ENCODE peak calls at places on chromosomes 5 and 9, in ten cellular contexts. V is HepG2, W is neural progenitor cell, D is mesenchymal stem cell, C is mesendoderm, N is kidney, H is HCT116, L is astrocyte, R is MM.1S, I is adipocyte. X is an unnamed sample.

GRCh38 chr9:110334871-110335270 is 2.8 kb downstream of the TXNDC8 start:
- DNase-seq in H (no peak), D (no peak), I (no peak), W (no peak), N (no peak), R (no peak), V (no peak), L (no peak), C (no peak), X (no peak)

GRCh38 chr5:139481580-139482049 is 943 bp downstream of the STING1 start:
- DNase-seq in H (no peak), R (no peak), L (no peak), I (peak), D (no peak), W (no peak), N (no peak), C (no peak), V (no peak), X (peak)

GRCh38 chr5:132019857-132020555 is 8.5 kb upstream of the ACSL6 start:
- DNase-seq in L (no peak), R (peak), N (peak), D (no peak), C (no peak), W (no peak), V (no peak), I (no peak), H (no peak), X (no peak)

GRCh38 chr9:137802521-137803243 is 74.9 kb upstream of the CACNA1B start:
- DNase-seq in L (no peak), R (no peak), I (no peak), H (no peak), N (peak), V (no peak), C (no peak), D (no peak), W (no peak), X (no peak)

GRCh38 chr5:135458356-135458755 is 6.2 kb upstream of the TIFAB start:
- DNase-seq in H (no peak), W (no peak), C (no peak), D (no peak), N (peak), R (no peak), L (no peak), I (no peak), V (no peak), X (no peak)

GRCh38 chr5:74947961-74948613 is 81.9 kb upstream of the FAM169A start:
- DNase-seq in H (no peak), L (no peak), N (no peak), W (no peak), C (peak), V (no peak), I (peak), D (peak), R (no peak), X (peak)

GRCh38 chr9:101421653-101422065 is 13.9 kb downstream of the ALDOB start:
- DNase-seq in R (no peak), I (no peak), H (no peak), L (no peak), V (peak), N (no peak), W (no peak), D (no peak), C (no peak), X (no peak)

GRCh38 chr5:5979362-5979760 is 399.0 kb downstream of the MED10 start:
- DNase-seq in H (no peak), I (no peak), W (no peak), R (peak), C (peak), L (no peak), N (no peak), D (no peak), V (no peak), X (peak)

GRCh38 chr5:76714771-76715483 is 999 bp upstream of the F2R start:
- DNase-seq in V (no peak), D (no peak), L (no peak), N (peak), C (peak), R (no peak), H (no peak), W (peak), I (no peak), X (peak)

GRCh38 chr5:118554991-118555390 is 433.4 kb downstream of the DTWD2 start:
- DNase-seq in L (no peak), H (no peak), V (no peak), N (no peak), C (peak), I (no peak), W (no peak), D (no peak), R (no peak), X (no peak)

GRCh38 chr5:100950975-100951374 is 47.9 kb upstream of the ST8SIA4 start:
- DNase-seq in C (no peak), L (no peak), N (no peak), I (no peak), H (no peak), D (peak), R (no peak), W (no peak), V (no peak), X (no peak)

GRCh38 chr5:34053133-34053532 is 10.1 kb upstream of the C1QTNF3 start:
- DNase-seq in V (no peak), W (no peak), L (peak), C (no peak), I (peak), D (peak), R (no peak), H (no peak), N (no peak), X (peak)

GRCh38 chr5:32360906-32361305 is 48.2 kb upstream of the MTMR12 start:
- DNase-seq in R (no peak), H (no peak), V (no peak), C (peak), N (no peak), I (no peak), W (no peak), L (no peak), D (no peak), X (no peak)

GRCh38 chr9:105007143-105007542 is 79.2 kb upstream of the ABCA1 start:
- DNase-seq in L (peak), C (no peak), W (no peak), I (peak), D (peak), R (no peak), N (no peak), H (no peak), V (no peak), X (peak)

GRCh38 chr5:120457839-120458507 is 6.1 kb upstream of the PRR16 start:
- DNase-seq in D (peak), N (peak), R (peak), I (peak), V (peak), L (peak), W (peak), C (peak), H (peak), X (peak)

GRCh38 chr5:178348356-178349146 is 115.9 kb upstream of the PHYKPL start:
- DNase-seq in L (no peak), W (no peak), D (no peak), N (peak), I (no peak), H (no peak), R (no peak), C (no peak), V (no peak), X (no peak)

GRCh38 chr5:32027093-32027716 is 146.9 kb downstream of the GOLPH3 start:
- DNase-seq in C (peak), W (peak), H (no peak), L (peak), V (no peak), N (no peak), D (peak), R (no peak), I (peak), X (peak)

GRCh38 chr5:127275641-127276193 is 14.9 kb upstream of the MEGF10 start:
- DNase-seq in C (no peak), V (no peak), N (no peak), W (no peak), H (no peak), D (no peak), R (no peak), L (no peak), I (no peak), X (no peak)

GRCh38 chr9:127877566-127877998 is at the start of gene AK1:
- DNase-seq in C (peak), H (no peak), D (peak), W (peak), I (peak), V (no peak), R (no peak), N (peak), L (no peak), X (peak)

GRCh38 chr9:90539266-90539665 is 103.4 kb downstream of the DIRAS2 start:
- DNase-seq in L (no peak), I (no peak), W (no peak), D (no peak), V (no peak), N (no peak), H (no peak), R (no peak), C (no peak), X (no peak)

GRCh38 chr5:8208307-8208706 is 339.4 kb downstream of the MTRR start:
- DNase-seq in W (no peak), L (no peak), D (no peak), N (no peak), R (no peak), C (no peak), I (no peak), H (no peak), V (no peak), X (no peak)

GRCh38 chr9:97109194-97109811 is 70.4 kb upstream of the CTSV start:
- DNase-seq in H (peak), L (peak), D (peak), W (peak), R (peak), V (peak), I (peak), C (peak), N (no peak), X (peak)

GRCh38 chr5:107285772-107286171 is 385.0 kb downstream of the EFNA5 start:
- DNase-seq in V (no peak), L (peak), N (no peak), I (no peak), H (no peak), C (no peak), R (no peak), W (no peak), D (no peak), X (no peak)

GRCh38 chr9:73050062-73050814 is 97.4 kb upstream of the ALDH1A1 start:
- DNase-seq in H (no peak), D (peak), W (no peak), N (no peak), I (peak), L (peak), V (no peak), R (no peak), C (no peak), X (peak)

GRCh38 chr5:167244583-167244982 is 1046.9 kb upstream of the WWC1 start:
- DNase-seq in D (peak), C (peak), L (no peak), I (peak), R (no peak), W (peak), H (no peak), V (no peak), N (no peak), X (no peak)

GRCh38 chr9:87479801-87480201 is 17.9 kb upstream of the DAPK1 start:
- DNase-seq in W (no peak), I (no peak), H (no peak), D (no peak), L (peak), C (no peak), V (peak), N (no peak), R (peak), X (no peak)

GRCh38 chr5:148912714-148913398 is 86.4 kb downstream of the ADRB2 start:
- DNase-seq in L (peak), R (no peak), D (peak), H (peak), N (no peak), I (peak), V (peak), W (peak), C (peak), X (peak)

GRCh38 chr9:126162611-126163381 is 163.8 kb upstream of the MVB12B start:
- DNase-seq in W (no peak), N (peak), L (no peak), R (no peak), V (no peak), I (no peak), H (no peak), C (no peak), D (no peak), X (no peak)

GRCh38 chr9:98886691-98887229 is 56.9 kb upstream of the COL15A1 start:
- DNase-seq in H (no peak), V (no peak), N (no peak), R (no peak), D (peak), I (peak), C (peak), L (no peak), W (no peak), X (no peak)

GRCh38 chr5:137615171-137615775 is 116.1 kb upstream of the SPOCK1 start:
- DNase-seq in N (no peak), I (no peak), V (no peak), W (no peak), C (no peak), D (no peak), R (no peak), L (no peak), H (no peak), X (no peak)

GRCh38 chr5:109619024-109619460 is 70.7 kb upstream of the MAN2A1 start:
- DNase-seq in V (no peak), R (no peak), N (no peak), D (no peak), L (no peak), C (no peak), I (no peak), W (no peak), H (no peak), X (no peak)

GRCh38 chr5:82312373-82312856 is 34.3 kb upstream of the RPS23 start:
- DNase-seq in N (no peak), W (peak), V (peak), C (peak), H (peak), I (peak), L (peak), R (peak), D (peak), X (peak)

GRCh38 chr5:111744455-111744854 is 12.5 kb downstream of the NREP start:
- DNase-seq in C (no peak), R (no peak), D (no peak), N (no peak), I (no peak), H (no peak), L (no peak), W (no peak), V (no peak), X (peak)

GRCh38 chr9:101585740-101586139 is 9.0 kb downstream of the PPP3R2 start:
- DNase-seq in W (no peak), V (no peak), I (no peak), H (no peak), N (no peak), D (no peak), L (no peak), C (no peak), R (no peak), X (no peak)

DNA sequence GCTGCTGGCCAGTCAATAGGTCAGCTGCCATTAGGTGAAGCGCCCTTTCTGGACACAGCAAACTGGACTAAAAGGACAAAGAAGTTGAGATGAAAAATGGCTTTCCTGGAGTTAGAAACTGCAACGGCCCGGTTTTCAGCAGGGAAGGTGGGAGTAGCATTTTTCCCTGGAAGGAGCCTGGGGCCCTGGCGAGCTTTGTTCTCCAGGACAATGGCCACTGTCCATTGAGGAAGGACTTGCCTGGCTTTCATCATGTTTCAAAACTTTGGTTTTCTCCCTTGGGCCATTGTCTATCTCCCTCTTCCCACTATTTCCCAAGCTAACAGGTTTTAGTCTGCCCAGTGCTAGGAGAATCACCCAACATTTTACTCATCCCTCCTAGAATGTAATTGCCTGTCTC is 56.2 kb downstream of the MOCS2 start:
- DNase-seq in H (no peak), V (no peak), W (peak), N (no peak), D (no peak), R (no peak), L (no peak), I (no peak), C (peak), X (no peak)
- H3K9ac ChIP-seq in H (no peak), V (no peak), W (no peak), N (no peak), D (no peak), R (no peak), L (no peak), I (no peak), C (no peak), X (no peak)

GRCh38 chr5:3537942-3538341 is 57.7 kb upstream of the IRX1 start:
- DNase-seq in R (no peak), C (no peak), V (no peak), N (no peak), I (no peak), H (no peak), W (no peak), L (no peak), D (no peak), X (no peak)
- H3K4me3 ChIP-seq in R (no peak), C (no peak), V (no peak), N (no peak), I (no peak), H (no peak), W (no peak), L (no peak), D (no peak), X (no peak)

GRCh38 chr5:41863871-41864486 is 6.2 kb downstream of the OXCT1 start:
- DNase-seq in W (no peak), C (no peak), H (no peak), L (peak), D (peak), V (no peak), N (no peak), R (no peak), I (peak), X (peak)

GRCh38 chr5:41870621-41871048 is 410 bp upstream of the OXCT1 start:
- DNase-seq in I (no peak), V (no peak), W (no peak), H (no peak), N (no peak), D (no peak), C (no peak), R (no peak), L (no peak), X (no peak)

GRCh38 chr5:41869739-41870620 is at the start of gene OXCT1:
- DNase-seq in L (peak), N (peak), R (peak), I (peak), D (peak), H (peak), W (peak), C (peak), V (peak), X (peak)

GRCh38 chr5:41871866-41872265 is 1.6 kb upstream of the OXCT1 start:
- DNase-seq in C (no peak), L (peak), N (no peak), W (no peak), V (no peak), R (no peak), H (no peak), D (no peak), I (peak), X (peak)

GRCh38 chr5:41869150-41869738 is 981 bp downstream of the OXCT1 start:
- DNase-seq in W (peak), L (peak), R (no peak), N (peak), H (no peak), C (peak), D (no peak), I (peak), V (no peak), X (peak)
- H3K9ac ChIP-seq in W (peak), L (peak), R (peak), N (peak), H (peak), C (peak), D (peak), I (peak), V (no peak), X (peak)

GRCh38 chr9:33158555-33159057 is 8.5 kb downstream of the B4GALT1 start:
- DNase-seq in C (no peak), V (no peak), N (no peak), H (no peak), R (no peak), I (no peak), D (no peak), W (no peak), L (no peak), X (no peak)
- H3K4me3 ChIP-seq in C (no peak), V (no peak), N (no peak), H (no peak), R (peak), I (peak), D (no peak), W (no peak), L (no peak), X (peak)

GRCh38 chr5:113201715-113202114 is 225.1 kb downstream of the DCP2 start:
- DNase-seq in D (no peak), V (no peak), C (peak), L (peak), N (no peak), H (no peak), R (no peak), I (no peak), W (no peak), X (no peak)
- H3K9ac ChIP-seq in D (no peak), V (no peak), C (peak), L (no peak), N (no peak), H (no peak), R (no peak), I (no peak), W (no peak), X (no peak)

DNA sequence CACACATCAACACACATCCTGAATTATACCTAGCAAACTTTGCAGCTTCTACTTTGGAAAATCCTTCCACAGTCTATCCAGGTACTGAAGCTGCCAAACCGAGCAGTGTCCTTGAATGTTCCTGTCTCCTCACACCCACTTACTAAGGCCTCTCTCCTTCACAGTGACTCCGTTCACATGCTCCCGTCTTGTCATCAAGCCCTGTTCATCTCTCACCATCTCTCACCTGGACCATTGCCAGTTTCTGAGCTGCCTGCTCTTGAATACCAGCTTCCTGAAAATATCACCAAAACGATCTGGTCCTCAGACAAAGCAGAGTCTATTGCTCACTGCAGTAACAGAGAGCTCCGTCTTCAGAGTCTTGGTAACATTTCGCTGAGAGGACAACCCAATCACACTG is 57.4 kb downstream of the GCNT1 start:
- DNase-seq in R (no peak), V (no peak), L (no peak), C (no peak), H (no peak), D (no peak), W (no peak), I (no peak), N (no peak), X (no peak)
- H3K4me3 ChIP-seq in R (no peak), V (no peak), L (no peak), C (no peak), H (no peak), D (no peak), W (no peak), I (no peak), N (no peak), X (no peak)

DNA sequence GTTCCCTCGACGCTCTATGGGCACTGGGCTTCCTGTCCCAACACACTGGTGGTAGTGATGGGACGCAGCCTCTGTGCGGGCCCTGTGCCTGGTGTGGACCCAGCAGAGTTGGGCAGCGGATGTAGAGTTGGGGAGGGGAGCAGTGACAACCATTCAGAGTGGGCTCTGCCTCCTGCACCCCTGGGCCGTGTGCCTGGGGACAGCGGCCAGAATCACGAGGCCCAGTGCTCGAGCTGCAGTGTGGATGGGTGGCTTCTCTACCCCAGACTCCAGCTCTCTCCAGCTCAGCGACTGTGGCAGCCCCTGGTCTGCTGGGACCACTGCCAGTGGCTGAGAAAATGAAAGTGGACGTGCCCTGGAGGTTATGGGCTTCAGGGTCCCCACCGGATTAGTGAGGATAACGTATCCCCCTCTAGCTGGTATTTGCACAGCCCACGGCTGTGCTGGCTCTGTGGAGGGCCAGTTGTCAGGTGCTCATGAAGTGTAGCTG is 18.6 kb downstream of the RXRA start:
- DNase-seq in C (no peak), V (no peak), R (no peak), N (no peak), W (no peak), L (no peak), I (no peak), H (no peak), D (no peak), X (no peak)
- H3K9ac ChIP-seq in C (no peak), V (no peak), R (no peak), N (no peak), W (no peak), L (no peak), I (peak), H (no peak), D (peak), X (no peak)

DNA sequence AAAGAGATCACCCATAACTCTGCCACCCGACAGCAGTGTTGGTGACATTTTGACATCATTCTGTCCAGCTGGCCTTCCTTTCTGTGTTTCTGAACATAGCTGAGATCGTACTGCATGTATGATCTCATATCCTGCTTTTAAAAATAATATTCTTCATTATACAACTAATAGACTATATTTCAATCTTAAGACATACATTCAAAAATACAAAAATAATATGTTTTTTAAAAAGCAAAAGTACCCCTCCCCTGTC is 47.7 kb upstream of the RPL26L1 start:
- DNase-seq in R (no peak), C (no peak), D (no peak), V (no peak), I (no peak), N (no peak), L (no peak), W (no peak), H (no peak), X (peak)
- H3K4me3 ChIP-seq in R (no peak), C (no peak), D (no peak), V (no peak), I (no peak), N (no peak), L (no peak), W (no peak), H (no peak), X (no peak)

GRCh38 chr5:124658867-124659557 is 87.4 kb downstream of the ZNF608 start:
- DNase-seq in R (no peak), C (peak), L (no peak), H (no peak), V (no peak), D (no peak), I (no peak), N (no peak), W (no peak), X (peak)
- H3K9ac ChIP-seq in R (no peak), C (peak), L (no peak), H (no peak), V (no peak), D (no peak), I (no peak), N (peak), W (no peak), X (no peak)